ENCODE peak calls at places on chromosome 22, in seven cellular contexts. V, M, J, E, I, C and Q are unnamed samples. For H3K9me2, the result is how much of the 10 kb centered on the place peaks cover.

GRCh38 chr22:36528795-36529718 is at the start of gene EIF3D:
- DNase-seq in V (peak), M (peak), J (peak), E (peak), I (peak), C (peak), Q (peak)

GRCh38 chr22:27690596-27690995 is 111.0 kb downstream of the MN1 start:
- DNase-seq in V (peak), M (no peak), J (no peak), E (no peak), I (no peak), C (no peak), Q (no peak)

GRCh38 chr22:48098936-48099245 is 1336.4 kb downstream of the TBC1D22A start:
- DNase-seq in V (no peak), M (peak), J (no peak), E (no peak), I (no peak), C (no peak), Q (no peak)

GRCh38 chr22:49664891-49665290 is 162.8 kb downstream of the BRD1 start:
- DNase-seq in V (no peak), M (no peak), J (no peak), E (no peak), I (no peak), C (no peak), Q (no peak)

GRCh38 chr22:20118572-20119020 is 1.6 kb upstream of the TRMT2A start:
- DNase-seq in V (no peak), M (no peak), J (no peak), E (no peak), I (no peak), C (no peak), Q (peak)

GRCh38 chr22:37442537-37442936 is 15.3 kb upstream of the ELFN2 start:
- DNase-seq in V (peak), M (no peak), J (no peak), E (peak), I (peak), C (no peak), Q (peak)

GRCh38 chr22:27241430-27242110 is 560.0 kb downstream of the MN1 start:
- DNase-seq in V (no peak), M (no peak), J (no peak), E (no peak), I (no peak), C (peak), Q (peak)

GRCh38 chr22:50525991-50526848 is 822 bp upstream of the SCO2 start:
- DNase-seq in V (peak), M (peak), J (peak), E (peak), I (no peak), C (peak), Q (peak)

GRCh38 chr22:31526275-31526674 is 29.9 kb downstream of the SFI1 start:
- DNase-seq in V (no peak), M (no peak), J (no peak), E (no peak), I (no peak), C (no peak), Q (no peak)

GRCh38 chr22:39603345-39603744 is 32.8 kb downstream of the CACNA1I start:
- DNase-seq in V (no peak), M (no peak), J (no peak), E (no peak), I (no peak), C (no peak), Q (no peak)

GRCh38 chr22:36902143-36902911 is 11.1 kb upstream of the CSF2RB start:
- DNase-seq in V (no peak), M (no peak), J (no peak), E (no peak), I (no peak), C (no peak), Q (no peak)

GRCh38 chr22:19122752-19123492 is 710 bp upstream of the DGCR2 start:
- DNase-seq in V (no peak), M (no peak), J (peak), E (no peak), I (no peak), C (peak), Q (peak)

GRCh38 chr22:11629661-11630385 is 3898.2 kb upstream of the OR11H1 start:
- DNase-seq in V (no peak), M (no peak), J (no peak), E (no peak), I (no peak), C (no peak), Q (no peak)

GRCh38 chr22:26975381-26975780 is 318.0 kb downstream of the MIAT start:
- DNase-seq in V (no peak), M (no peak), J (no peak), E (no peak), I (no peak), C (no peak), Q (peak)

GRCh38 chr22:37481347-37481907 is 4.8 kb downstream of the MFNG start:
- DNase-seq in V (no peak), M (no peak), J (no peak), E (no peak), I (no peak), C (no peak), Q (no peak)

GRCh38 chr22:22045576-22046335 is 63.2 kb upstream of the TOP3B start:
- DNase-seq in V (no peak), M (no peak), J (no peak), E (no peak), I (no peak), C (no peak), Q (no peak)

GRCh38 chr22:32987081-32987631 is 71.0 kb downstream of the SYN3 start:
- DNase-seq in V (peak), M (no peak), J (peak), E (no peak), I (no peak), C (no peak), Q (peak)

GRCh38 chr22:39511226-39511625 is 9.1 kb upstream of the ATF4 start:
- DNase-seq in V (no peak), M (no peak), J (no peak), E (no peak), I (no peak), C (no peak), Q (no peak)

GRCh38 chr22:20011993-20012740 is 4.5 kb downstream of the ARVCF start:
- DNase-seq in V (no peak), M (no peak), J (no peak), E (no peak), I (no peak), C (no peak), Q (no peak)

GRCh38 chr22:49972163-49973017 is 11.8 kb downstream of the PIM3 start:
- DNase-seq in V (no peak), M (peak), J (no peak), E (no peak), I (no peak), C (peak), Q (no peak)

GRCh38 chr22:17788023-17788330 is 13.7 kb upstream of the BID start:
- DNase-seq in V (no peak), M (no peak), J (no peak), E (no peak), I (no peak), C (no peak), Q (no peak)

GRCh38 chr22:47847281-47847890 is 1084.9 kb downstream of the TBC1D22A start:
- DNase-seq in V (no peak), M (no peak), J (no peak), E (no peak), I (no peak), C (no peak), Q (no peak)

GRCh38 chr22:32354360-32355351 is 3.0 kb upstream of the RFPL3 start:
- DNase-seq in V (peak), M (no peak), J (peak), E (peak), I (peak), C (no peak), Q (peak)

GRCh38 chr22:50034126-50035081 is 21.8 kb upstream of the IL17REL start:
- DNase-seq in V (no peak), M (no peak), J (no peak), E (no peak), I (no peak), C (no peak), Q (no peak)

GRCh38 chr22:49788492-49788891 is 39.2 kb downstream of the BRD1 start:
- DNase-seq in V (no peak), M (no peak), J (no peak), E (no peak), I (no peak), C (no peak), Q (peak)

GRCh38 chr22:19713650-19714319 is 518 bp upstream of the SEPTIN5 start:
- DNase-seq in V (no peak), M (no peak), J (peak), E (no peak), I (no peak), C (peak), Q (peak)

GRCh38 chr22:48335442-48336139 is 1492.1 kb downstream of the BRD1 start:
- DNase-seq in V (no peak), M (no peak), J (no peak), E (no peak), I (no peak), C (peak), Q (no peak)

GRCh38 chr22:45878051-45878764 is 98.8 kb downstream of the WNT7B start:
- DNase-seq in V (no peak), M (no peak), J (no peak), E (no peak), I (no peak), C (no peak), Q (no peak)
- TF ChIP-seq EZH2 in V (no peak), M (no peak), J (no peak), E (no peak), I (no peak), C (no peak), Q (no peak)

GRCh38 chr22:43256569-43257360 is 69.8 kb upstream of the TTLL12 start:
- DNase-seq in V (no peak), M (no peak), J (no peak), E (no peak), I (no peak), C (no peak), Q (no peak)
- H3K9me2 ChIP-seq in V (under half), M (under half), J (under half), E (under half), I (under half), C (under half), Q (under half)

GRCh38 chr22:41261541-41262249 is 21.0 kb upstream of the CHADL start:
- DNase-seq in V (no peak), M (no peak), J (no peak), E (no peak), I (no peak), C (no peak), Q (no peak)
- TF ChIP-seq EZH2 in V (no peak), M (no peak), J (no peak), E (no peak), I (no peak), C (no peak), Q (no peak)

GRCh38 chr22:28799834-28800307 is 498 bp downstream of the XBP1 start:
- DNase-seq in V (no peak), M (peak), J (peak), E (peak), I (no peak), C (peak), Q (peak)

GRCh38 chr22:28801845-28802594 is 1.7 kb upstream of the XBP1 start:
- DNase-seq in V (no peak), M (peak), J (peak), E (no peak), I (no peak), C (no peak), Q (no peak)

GRCh38 chr22:28798810-28799124 is 1.6 kb downstream of the XBP1 start:
- DNase-seq in V (no peak), M (no peak), J (no peak), E (no peak), I (no peak), C (no peak), Q (no peak)

GRCh38 chr22:28799125-28799833 is 1.1 kb downstream of the XBP1 start:
- DNase-seq in V (peak), M (peak), J (peak), E (peak), I (peak), C (peak), Q (peak)

DNA sequence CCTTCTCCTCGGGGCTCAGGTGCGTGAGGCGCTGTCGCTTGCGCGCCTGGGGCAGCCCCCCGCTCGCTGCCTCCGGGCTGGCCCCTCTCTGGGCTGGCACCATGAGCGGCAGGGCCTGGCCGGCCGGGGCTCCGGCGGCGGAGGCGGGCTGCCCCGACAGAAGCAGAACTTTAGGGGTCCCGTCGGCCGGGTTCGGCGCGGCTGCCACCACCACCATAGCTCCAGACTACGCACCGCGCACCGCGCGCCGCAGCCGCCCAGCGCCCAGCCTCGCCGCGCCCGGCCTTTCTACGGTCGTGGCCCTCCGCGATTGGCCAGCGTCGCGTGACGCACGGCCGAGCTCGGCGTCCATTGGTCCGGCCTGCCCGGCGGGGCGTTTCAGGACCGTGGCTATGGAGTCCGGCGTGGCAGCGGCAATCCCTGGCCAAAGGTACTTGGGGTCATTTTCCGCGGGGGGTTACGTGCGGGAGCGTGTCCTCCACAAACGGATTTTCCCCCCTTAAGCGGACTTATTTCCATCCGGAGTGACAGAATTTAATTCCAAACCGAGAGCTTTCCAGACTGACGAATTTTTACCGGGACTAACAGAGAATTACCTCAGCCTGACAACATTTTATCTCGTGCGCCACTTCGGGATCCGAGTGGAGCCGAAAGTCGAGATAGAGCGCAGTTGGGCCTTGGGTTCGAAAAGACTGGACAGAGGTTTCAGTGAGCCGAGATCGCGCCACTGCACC is at the start of gene XBP1:
- DNase-seq in V (peak), M (peak), J (peak), E (peak), I (peak), C (peak), Q (peak)
- H3K9me2 ChIP-seq in V (under half), M (under half), J (under half), E (under half), I (under half), C (under half), Q (under half)

DNA sequence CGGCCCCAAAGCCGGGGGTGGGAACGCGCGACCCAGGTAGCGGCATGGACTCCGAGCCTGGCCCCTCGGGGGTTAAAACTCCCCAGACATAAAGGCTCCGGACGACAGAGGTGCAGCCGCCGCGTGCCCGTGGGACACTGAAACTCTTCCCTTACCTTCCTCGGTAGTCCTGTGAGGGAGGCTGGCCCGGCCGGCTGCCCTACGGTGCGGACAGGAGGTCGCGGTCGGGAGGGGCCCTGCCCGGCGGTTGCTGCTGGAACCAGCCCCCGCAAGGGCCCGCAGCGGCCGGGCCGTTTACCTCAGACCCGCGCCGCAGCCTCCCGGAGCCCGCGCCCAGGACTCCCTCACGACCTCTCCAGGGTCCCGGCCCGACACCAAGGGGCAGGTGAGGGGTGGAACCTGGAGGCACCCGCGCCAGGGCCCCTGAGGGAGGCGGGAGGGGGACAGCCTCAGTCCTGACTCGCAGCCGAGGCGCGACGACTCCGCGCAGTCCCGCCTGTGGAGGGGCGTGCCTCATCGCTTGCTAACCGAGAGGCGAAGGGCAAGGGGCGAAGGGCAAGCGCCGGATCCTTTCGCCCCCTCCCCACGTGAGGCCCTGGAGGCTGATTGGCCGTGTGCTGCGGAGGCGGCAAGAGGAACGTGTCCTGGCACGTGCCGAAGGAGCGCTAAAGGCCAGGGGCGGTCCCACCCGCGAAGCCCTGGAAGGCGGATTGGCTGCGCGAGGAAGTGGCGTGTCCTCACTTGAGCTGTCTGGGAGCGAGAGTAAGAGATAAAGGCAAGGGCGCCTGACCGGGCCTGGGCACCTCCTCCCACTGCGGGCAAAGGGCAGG is at the start of gene UPB1:
- DNase-seq in V (no peak), M (no peak), J (peak), E (no peak), I (no peak), C (peak), Q (no peak)
- TF ChIP-seq EZH2 in V (no peak), M (no peak), J (no peak), E (no peak), I (no peak), C (no peak), Q (peak)

GRCh38 chr22:35384567-35384966 is 3.7 kb downstream of the HMOX1 start:
- DNase-seq in V (no peak), M (no peak), J (no peak), E (no peak), I (no peak), C (no peak), Q (peak)

GRCh38 chr22:35383679-35384071 is 2.8 kb downstream of the HMOX1 start:
- DNase-seq in V (no peak), M (no peak), J (no peak), E (no peak), I (no peak), C (peak), Q (no peak)

GRCh38 chr22:35390933-35391332 is 9.0 kb upstream of the MCM5 start:
- DNase-seq in V (no peak), M (no peak), J (no peak), E (no peak), I (no peak), C (no peak), Q (no peak)

GRCh38 chr22:35384973-35385588 is 4.2 kb downstream of the HMOX1 start:
- DNase-seq in V (no peak), M (no peak), J (no peak), E (no peak), I (no peak), C (no peak), Q (no peak)

GRCh38 chr22:35386670-35387288 is 5.9 kb downstream of the HMOX1 start:
- DNase-seq in V (no peak), M (no peak), J (no peak), E (no peak), I (no peak), C (no peak), Q (no peak)
- H3K9me2 ChIP-seq in V (under half), M (under half), J (under half), E (under half), I (under half), C (under half), Q (under half)

GRCh38 chr22:43628253-43628649 is 183.9 kb downstream of the EFCAB6 start:
- DNase-seq in V (no peak), M (no peak), J (no peak), E (no peak), I (no peak), C (no peak), Q (no peak)

GRCh38 chr22:43624144-43624998 is 187.7 kb downstream of the EFCAB6 start:
- DNase-seq in V (peak), M (no peak), J (no peak), E (peak), I (no peak), C (no peak), Q (peak)

GRCh38 chr22:43627485-43628252 is 184.4 kb downstream of the EFCAB6 start:
- DNase-seq in V (no peak), M (no peak), J (peak), E (no peak), I (no peak), C (no peak), Q (no peak)

GRCh38 chr22:43622886-43623285 is 189.2 kb downstream of the EFCAB6 start:
- DNase-seq in V (no peak), M (no peak), J (no peak), E (no peak), I (no peak), C (no peak), Q (peak)

DNA sequence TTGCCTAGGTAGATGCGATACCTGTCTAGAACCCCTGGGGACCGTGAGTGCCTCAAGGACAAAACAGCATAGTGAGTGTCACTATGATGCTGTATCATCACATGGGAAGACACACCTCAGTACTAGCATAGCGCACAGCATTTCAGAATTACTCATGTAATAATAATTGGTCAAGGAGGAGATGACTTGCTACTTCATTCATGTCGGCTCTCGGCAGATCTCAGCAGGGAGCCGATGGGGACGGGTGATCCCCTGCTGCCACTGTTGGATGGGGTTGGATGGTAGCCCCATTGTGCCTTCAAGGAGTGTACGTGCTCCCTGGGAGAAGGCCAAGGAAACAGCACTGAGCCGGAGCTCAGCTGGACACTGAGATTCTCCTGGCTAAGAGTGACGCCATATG is 186.9 kb downstream of the EFCAB6 start:
- DNase-seq in V (no peak), M (no peak), J (no peak), E (peak), I (peak), C (no peak), Q (peak)
- TF ChIP-seq EZH2 in V (no peak), M (no peak), J (no peak), E (no peak), I (no peak), C (no peak), Q (no peak)

GRCh38 chr22:29856496-29856895 is 18.4 kb upstream of the ASCC2 start:
- DNase-seq in V (no peak), M (no peak), J (no peak), E (no peak), I (no peak), C (no peak), Q (no peak)

GRCh38 chr22:29854432-29854831 is 16.4 kb upstream of the ASCC2 start:
- DNase-seq in V (no peak), M (no peak), J (no peak), E (no peak), I (no peak), C (no peak), Q (no peak)

GRCh38 chr22:29855611-29856181 is 17.6 kb upstream of the ASCC2 start:
- DNase-seq in V (no peak), M (no peak), J (no peak), E (no peak), I (no peak), C (no peak), Q (peak)

GRCh38 chr22:29861672-29862297 is 21.2 kb upstream of the MTMR3 start:
- DNase-seq in V (no peak), M (no peak), J (no peak), E (no peak), I (no peak), C (no peak), Q (no peak)

GRCh38 chr22:29859976-29860766 is 22.1 kb upstream of the ASCC2 start:
- DNase-seq in V (no peak), M (no peak), J (no peak), E (no peak), I (no peak), C (no peak), Q (no peak)
- H3K9me2 ChIP-seq in V (under half), M (under half), J (under half), E (under half), I (under half), C (under half), Q (under half)